ENCODE peak calls at places on chromosomes 12 and 14, in six cellular contexts. C, B, V, W, L and P are unnamed samples.

GRCh38 chr14:92600318-92601053 is 86.9 kb downstream of the RIN3 start:
- DNase-seq in L (no peak), V (no peak), W (no peak), C (peak; percentile 66), B (no peak), P (peak; percentile 87)

GRCh38 chr12:84910549-84911241 is 1.9 kb downstream of the SLC6A15 start:
- DNase-seq in L (no peak), V (peak; percentile 36), B (no peak), W (no peak), C (no peak), P (no peak)

GRCh38 chr12:65741662-65742480 is 82.4 kb upstream of the HMGA2 start:
- DNase-seq in B (peak; percentile 42), C (peak; percentile 38), V (peak; percentile 40), L (peak; percentile 11), W (no peak), P (peak; percentile 51)

GRCh38 chr12:3751151-3752095 is 1.5 kb downstream of the CRACR2A start:
- DNase-seq in C (no peak), W (no peak), L (no peak), B (no peak), V (no peak), P (no peak)

GRCh38 chr12:3135522-3136461 is 58.6 kb downstream of the TSPAN9 start:
- DNase-seq in C (peak; percentile 89), V (peak; percentile 90), W (peak; percentile 20), B (peak; percentile 73), L (peak; percentile 70), P (peak; percentile 80)

GRCh38 chr12:63802012-63802608 is 22.4 kb downstream of the RXYLT1 start:
- DNase-seq in C (peak; percentile 33), L (peak; percentile 9), W (no peak), B (no peak), V (peak; percentile 49), P (peak; percentile 25)

GRCh38 chr14:51093371-51094281 is 1.3 kb downstream of the TRIM9 start:
- DNase-seq in L (no peak), C (peak; percentile 76), W (no peak), V (peak; percentile 80), B (no peak), P (no peak)

GRCh38 chr14:88380405-88380804 is 5.1 kb upstream of the SPATA7 start:
- DNase-seq in B (no peak), L (no peak), W (no peak), C (peak; percentile 12), V (peak; percentile 22), P (peak; percentile 5)

GRCh38 chr12:107242189-107242588 is 148.8 kb upstream of the CRY1 start:
- DNase-seq in V (no peak), W (no peak), L (no peak), C (no peak), B (no peak), P (peak; percentile 20)

GRCh38 chr14:67837011-67837624 is 17.5 kb downstream of the RAD51B start:
- DNase-seq in B (peak; percentile 74), L (peak; percentile 19), C (peak; percentile 29), W (peak; percentile 34), V (peak; percentile 35), P (peak; percentile 88)

GRCh38 chr12:40137252-40137651 is 31.4 kb upstream of the SLC2A13 start:
- DNase-seq in V (no peak), C (no peak), W (no peak), L (no peak), B (no peak), P (peak; percentile 6)

GRCh38 chr14:35384386-35385041 is 20.0 kb downstream of the NFKBIA start:
- DNase-seq in W (no peak), L (no peak), B (peak; percentile 68), C (no peak), V (no peak), P (peak; percentile 99)

GRCh38 chr14:69424139-69424923 is 25.8 kb downstream of the SLC39A9 start:
- DNase-seq in C (no peak), B (peak; percentile 67), V (no peak), W (no peak), L (no peak), P (peak; percentile 51)

GRCh38 chr14:73661872-73662271 is 17.1 kb downstream of the DNAL1 start:
- DNase-seq in L (no peak), C (no peak), V (no peak), W (no peak), B (no peak), P (peak; percentile 57)

GRCh38 chr12:132639996-132640520 is 21.5 kb downstream of the P2RX2 start:
- DNase-seq in C (no peak), W (no peak), V (no peak), B (no peak), L (no peak), P (no peak)

GRCh38 chr14:75654127-75654732 is 6.4 kb downstream of the ERG28 start:
- DNase-seq in C (peak; percentile 86), V (peak; percentile 77), B (peak; percentile 60), L (peak; percentile 68), W (peak; percentile 38), P (peak; percentile 53)

GRCh38 chr12:29429999-29430698 is 49.2 kb upstream of the ERGIC2 start:
- DNase-seq in L (no peak), B (no peak), W (no peak), C (no peak), V (no peak), P (no peak)

GRCh38 chr12:111429760-111430417 is 24.2 kb downstream of the SH2B3 start:
- DNase-seq in C (no peak), W (no peak), L (no peak), V (peak; percentile 63), B (no peak), P (no peak)
- TF ChIP-seq SMC3 in C (no peak), W (peak; percentile 25), L (no peak), V (no peak), B (no peak), P (no peak)

GRCh38 chr12:27343255-27344000 is 10.8 kb downstream of the BMAL2 start:
- DNase-seq in W (no peak), V (no peak), L (no peak), C (peak; percentile 46), B (no peak), P (peak; percentile 97)
- TF ChIP-seq SMC3 in W (no peak), V (no peak), L (no peak), C (no peak), B (no peak), P (no peak)

GRCh38 chr12:42774238-42774637 is 184.7 kb upstream of the PRICKLE1 start:
- DNase-seq in V (no peak), L (no peak), W (no peak), C (no peak), B (no peak), P (peak; percentile 30)

GRCh38 chr12:42780671-42781070 is 191.1 kb upstream of the PRICKLE1 start:
- DNase-seq in B (no peak), V (no peak), L (no peak), W (no peak), C (no peak), P (no peak)

GRCh38 chr12:42779186-42779859 is 189.8 kb upstream of the PRICKLE1 start:
- DNase-seq in C (no peak), W (no peak), B (no peak), V (no peak), L (no peak), P (peak; percentile 63)

DNA sequence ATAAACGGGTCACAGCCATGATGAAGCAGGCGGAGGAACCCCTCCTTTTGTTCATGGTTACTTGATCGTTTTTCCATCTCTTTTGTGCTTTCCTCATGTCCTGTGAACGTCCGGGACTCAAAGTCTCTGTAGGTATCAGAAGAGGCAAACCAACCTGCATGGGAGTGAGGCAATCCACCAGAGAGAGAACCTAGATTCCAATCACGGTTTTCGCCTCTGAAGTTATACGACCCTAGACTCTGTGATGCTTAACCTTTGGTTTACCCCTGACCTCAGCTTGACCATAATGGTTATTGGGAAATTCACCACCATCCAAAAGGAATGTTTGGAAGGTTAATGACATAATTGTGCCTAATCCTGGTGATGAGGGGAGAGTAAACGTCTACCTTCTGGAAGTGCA is 186.8 kb upstream of the PRICKLE1 start:
- DNase-seq in W (no peak), B (no peak), L (no peak), C (no peak), V (no peak), P (no peak)
- TF ChIP-seq SMC3 in W (no peak), B (no peak), L (no peak), C (no peak), V (no peak), P (no peak)

DNA sequence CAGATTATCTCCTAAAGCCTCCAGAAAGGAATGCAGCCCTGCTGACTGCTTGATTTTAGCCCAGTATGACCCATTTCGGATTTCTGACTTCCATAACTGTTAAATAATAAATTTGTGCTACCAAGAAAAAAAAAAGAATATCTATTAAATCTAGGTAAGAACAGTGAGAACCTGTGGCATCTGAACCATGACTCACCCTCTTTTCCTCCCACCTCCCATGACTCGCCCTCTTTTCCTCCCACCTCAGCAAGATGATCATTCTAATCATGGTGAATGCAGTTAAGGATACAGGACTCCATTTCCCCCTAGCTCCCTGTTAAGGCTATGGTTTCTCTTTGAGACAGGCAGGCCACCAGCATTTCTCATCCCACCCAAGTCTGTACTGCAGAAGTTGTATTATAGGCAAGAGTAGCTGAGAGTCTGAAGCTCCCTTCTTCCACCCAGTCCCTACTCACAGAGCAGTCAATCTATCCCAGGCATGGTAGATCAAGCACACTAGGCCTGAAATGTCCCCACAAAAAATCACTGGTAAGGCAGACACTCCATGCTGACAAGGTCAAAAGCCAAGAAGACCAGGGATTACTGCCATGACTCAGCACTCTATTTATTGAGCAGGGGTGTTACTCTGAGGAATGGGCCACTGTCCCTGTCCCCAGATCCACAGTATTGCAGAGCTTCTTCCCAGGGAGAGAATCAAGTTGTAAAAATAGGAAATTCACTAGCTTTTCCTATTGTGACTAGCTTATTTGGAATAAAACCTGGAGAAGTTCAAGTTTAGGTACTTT is 188.9 kb downstream of the ADAMTS20 start:
- DNase-seq in C (no peak), L (no peak), B (no peak), V (no peak), W (no peak), P (peak; percentile 16)
- TF ChIP-seq SMC3 in C (no peak), L (no peak), B (no peak), V (no peak), W (no peak), P (no peak)

GRCh38 chr12:10716277-10716676 is 6.8 kb downstream of the YBX3 start:
- DNase-seq in B (no peak), V (no peak), C (no peak), W (no peak), L (no peak), P (no peak)

GRCh38 chr12:10719482-10719881 is 3.6 kb downstream of the YBX3 start:
- DNase-seq in V (no peak), L (no peak), C (no peak), B (no peak), W (no peak), P (no peak)

GRCh38 chr12:10717410-10717809 is 5.7 kb downstream of the YBX3 start:
- DNase-seq in L (no peak), C (no peak), V (no peak), B (no peak), W (no peak), P (peak; percentile 28)

GRCh38 chr12:10716704-10717315 is 6.3 kb downstream of the YBX3 start:
- DNase-seq in V (no peak), L (no peak), C (peak; percentile 51), B (no peak), W (no peak), P (peak; percentile 92)

GRCh38 chr12:10718279-10718821 is 4.8 kb downstream of the YBX3 start:
- DNase-seq in B (no peak), L (no peak), C (no peak), W (no peak), V (no peak), P (peak; percentile 92)
- TF ChIP-seq SMC3 in B (no peak), L (no peak), C (no peak), W (no peak), V (no peak), P (no peak)